ENCODE peak calls at places on chromosomes 6 and 20, in four cellular contexts. O is mammary epithelial cell, Q is sciatic nerve, T is neural crest cell. K is an unnamed sample.

GRCh38 chr20:59299961-59300340 is 460 bp upstream of the EDN3 start:
- DNase-seq in Q (no peak), T (no peak), O (peak), K (no peak)

GRCh38 chr6:20740727-20741126 is 206.5 kb downstream of the CDKAL1 start:
- DNase-seq in T (no peak), Q (no peak), O (no peak), K (no peak)

GRCh38 chr6:118872726-118873125 is 21.2 kb upstream of the ASF1A start:
- DNase-seq in O (no peak), T (no peak), Q (no peak), K (no peak)

GRCh38 chr20:52402950-52403349 is 211.4 kb upstream of the ZFP64 start:
- DNase-seq in O (no peak), T (no peak), Q (no peak), K (no peak)

GRCh38 chr20:9374068-9374467 is 140.3 kb upstream of the LAMP5 start:
- DNase-seq in T (no peak), O (no peak), Q (no peak), K (no peak)

GRCh38 chr6:169800116-169800667 is 48.8 kb downstream of the ERMARD start:
- DNase-seq in O (no peak), T (no peak), Q (no peak), K (no peak)

GRCh38 chr20:49409302-49409969 is 73.0 kb downstream of the KCNB1 start:
- DNase-seq in O (no peak), T (no peak), Q (no peak), K (no peak)

GRCh38 chr20:16711859-16712258 is 18.0 kb upstream of the SNRPB2 start:
- DNase-seq in O (no peak), T (no peak), Q (no peak), K (no peak)

GRCh38 chr6:128097019-128097418 is 196.2 kb upstream of the THEMIS start:
- DNase-seq in Q (no peak), O (no peak), T (no peak), K (no peak)

GRCh38 chr20:50611128-50611810 is 80.1 kb downstream of the RIPOR3 start:
- DNase-seq in T (no peak), O (no peak), Q (no peak), K (no peak)

K was measured in central memory CD4-positive, alpha-beta T cell.